ENCODE peak calls at places on chromosomes 2 and 18, in five cellular contexts. One of them, this sample, is unnamed.
A peak's percentile ranks its signal among the peaks of the same experiment; 100 is the strongest.

GRCh38 chr18:58292675-58293074 is 248.6 kb downstream of the NEDD4L start:
- DNase-seq in H9: no peak
- DNase-seq in neuronal stem cell: no peak
- DNase-seq in IMR-90: no peak
- DNase-seq in mesendoderm: no peak
- DNase-seq in this sample: no peak

GRCh38 chr18:48455555-48456478 is 46.6 kb upstream of the ZBTB7C start:
- DNase-seq in H9: no peak
- DNase-seq in neuronal stem cell: no peak
- DNase-seq in IMR-90: peak; percentile 89
- DNase-seq in mesendoderm: no peak
- DNase-seq in this sample: peak; percentile 92

GRCh38 chr18:79698668-79699335 is 19.2 kb downstream of the CTDP1 start:
- DNase-seq in H9: no peak
- DNase-seq in neuronal stem cell: no peak
- DNase-seq in IMR-90: peak; percentile 84
- DNase-seq in mesendoderm: no peak
- DNase-seq in this sample: peak; percentile 80

GRCh38 chr18:62883937-62884735 is 168.8 kb downstream of the PHLPP1 start:
- DNase-seq in H9: no peak
- DNase-seq in neuronal stem cell: no peak
- DNase-seq in IMR-90: no peak
- DNase-seq in mesendoderm: no peak
- DNase-seq in this sample: no peak

GRCh38 chr18:45156941-45157340 is 458.3 kb upstream of the SLC14A2 start:
- DNase-seq in H9: no peak
- DNase-seq in neuronal stem cell: no peak
- DNase-seq in IMR-90: peak; percentile 28
- DNase-seq in mesendoderm: no peak
- DNase-seq in this sample: peak; percentile 28

GRCh38 chr2:17815466-17816184 is 635 bp upstream of the MSGN1 start:
- DNase-seq in H9: peak; percentile 36
- DNase-seq in neuronal stem cell: no peak
- DNase-seq in IMR-90: no peak
- DNase-seq in mesendoderm: peak; percentile 32
- DNase-seq in this sample: no peak

GRCh38 chr18:63951302-63951705 is 2.2 kb downstream of the HMSD start:
- DNase-seq in H9: no peak
- DNase-seq in neuronal stem cell: no peak
- DNase-seq in IMR-90: peak; percentile 34
- DNase-seq in mesendoderm: no peak
- DNase-seq in this sample: peak; percentile 50

GRCh38 chr2:130382313-130382917 is 26.6 kb downstream of the PTPN18 start:
- DNase-seq in H9: no peak
- DNase-seq in neuronal stem cell: no peak
- DNase-seq in IMR-90: no peak
- DNase-seq in mesendoderm: no peak
- DNase-seq in this sample: no peak

GRCh38 chr2:9037176-9037575 is 33.7 kb upstream of the MBOAT2 start:
- DNase-seq in H9: no peak
- DNase-seq in neuronal stem cell: no peak
- DNase-seq in IMR-90: peak; percentile 22
- DNase-seq in mesendoderm: no peak
- DNase-seq in this sample: no peak

GRCh38 chr2:146917430-146918037 is 927.3 kb upstream of the ACVR2A start:
- DNase-seq in H9: no peak
- DNase-seq in neuronal stem cell: no peak
- DNase-seq in IMR-90: no peak
- DNase-seq in mesendoderm: no peak
- DNase-seq in this sample: no peak

GRCh38 chr2:172462393-172463381 is 35.3 kb downstream of the ITGA6 start:
- DNase-seq in H9: no peak
- DNase-seq in neuronal stem cell: no peak
- DNase-seq in IMR-90: no peak
- DNase-seq in mesendoderm: no peak
- DNase-seq in this sample: no peak

GRCh38 chr2:152354069-152354755 is 19.2 kb downstream of the FMNL2 start:
- DNase-seq in H9: no peak
- DNase-seq in neuronal stem cell: no peak
- DNase-seq in IMR-90: no peak
- DNase-seq in mesendoderm: no peak
- DNase-seq in this sample: no peak

GRCh38 chr18:48124857-48125626 is 194.6 kb upstream of the SMAD2 start:
- DNase-seq in H9: no peak
- DNase-seq in neuronal stem cell: no peak
- DNase-seq in IMR-90: no peak
- DNase-seq in mesendoderm: no peak
- DNase-seq in this sample: no peak

GRCh38 chr18:79611040-79611681 is 68.4 kb upstream of the CTDP1 start:
- DNase-seq in H9: no peak
- DNase-seq in neuronal stem cell: no peak
- DNase-seq in IMR-90: peak; percentile 92
- DNase-seq in mesendoderm: peak; percentile 98
- DNase-seq in this sample: peak; percentile 75

GRCh38 chr2:238929242-238930081 is 81.6 kb downstream of the TWIST2 start:
- DNase-seq in H9: peak; percentile 22
- DNase-seq in neuronal stem cell: no peak
- DNase-seq in IMR-90: peak; percentile 30
- DNase-seq in mesendoderm: no peak
- DNase-seq in this sample: no peak

GRCh38 chr18:62875320-62875719 is 160.0 kb downstream of the PHLPP1 start:
- DNase-seq in H9: no peak
- DNase-seq in neuronal stem cell: no peak
- DNase-seq in IMR-90: no peak
- DNase-seq in mesendoderm: no peak
- DNase-seq in this sample: no peak

DNA sequence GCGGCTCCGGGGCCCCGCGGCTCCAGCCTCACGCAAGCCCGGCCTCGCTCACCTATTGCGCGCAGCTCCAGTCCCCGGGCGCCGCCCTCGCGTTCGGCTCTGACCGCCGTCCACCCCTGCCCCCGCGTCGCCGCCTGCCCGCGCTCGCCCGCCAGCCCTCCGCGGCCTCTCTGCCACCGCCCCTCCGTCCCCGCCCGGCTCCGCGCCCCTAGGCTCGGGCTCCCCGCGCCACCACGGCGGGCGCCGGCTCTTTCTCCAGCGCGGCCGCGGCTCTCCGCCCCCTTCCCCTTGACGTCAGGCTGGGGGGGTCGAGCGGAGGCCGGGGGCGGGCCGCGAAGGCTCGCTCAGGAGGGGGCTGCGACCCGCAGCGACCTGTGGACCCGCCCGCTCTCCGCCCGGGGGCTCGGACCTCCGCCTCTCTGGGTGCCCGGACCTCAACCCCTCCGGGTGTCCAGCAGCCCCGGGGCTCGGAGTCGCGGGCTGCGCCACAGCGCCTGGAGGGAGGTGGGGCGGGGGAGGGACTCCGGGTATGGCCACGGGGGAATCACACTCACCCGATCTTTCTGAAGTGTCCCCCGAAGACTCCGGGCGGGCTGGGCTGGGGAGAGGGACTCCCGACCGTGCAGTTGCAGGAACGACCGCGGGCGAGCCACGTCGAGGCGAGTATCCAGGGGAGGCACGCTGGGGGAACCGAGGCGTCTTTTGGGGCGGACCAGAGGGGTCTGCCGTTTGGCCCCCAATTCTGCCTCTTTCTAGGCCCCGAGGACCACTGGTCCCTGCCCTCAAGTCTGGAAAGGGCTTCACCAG is at the start of gene SEMA4C:
- DNase-seq in H9: no peak
- DNase-seq in neuronal stem cell: no peak
- DNase-seq in IMR-90: no peak
- DNase-seq in mesendoderm: peak; percentile 57
- DNase-seq in this sample: peak; percentile 48
- H4K8ac ChIP-seq in H9: no peak within 1 kb of the TSS
- H4K8ac ChIP-seq in neuronal stem cell: peak within 1 kb of the TSS; percentile 77
- H4K8ac ChIP-seq in IMR-90: peak within 1 kb of the TSS; percentile 52
- H4K8ac ChIP-seq in mesendoderm: peak within 1 kb of the TSS; percentile 89
- H4K8ac ChIP-seq in this sample: peak within 1 kb of the TSS; percentile 90

GRCh38 chr2:57720728-57721627 is 325.6 kb upstream of the VRK2 start:
- DNase-seq in H9: peak; percentile 71
- DNase-seq in neuronal stem cell: peak; percentile 69
- DNase-seq in IMR-90: peak; percentile 52
- DNase-seq in mesendoderm: peak; percentile 87
- DNase-seq in this sample: peak; percentile 69
- H3K27ac ChIP-seq in H9: no peak overlapping the region
- H3K27ac ChIP-seq in neuronal stem cell: no peak overlapping the region
- H3K27ac ChIP-seq in IMR-90: no peak overlapping the region
- H3K27ac ChIP-seq in mesendoderm: no peak overlapping the region
- H3K27ac ChIP-seq in this sample: peak overlapping the region; percentile 81

DNA sequence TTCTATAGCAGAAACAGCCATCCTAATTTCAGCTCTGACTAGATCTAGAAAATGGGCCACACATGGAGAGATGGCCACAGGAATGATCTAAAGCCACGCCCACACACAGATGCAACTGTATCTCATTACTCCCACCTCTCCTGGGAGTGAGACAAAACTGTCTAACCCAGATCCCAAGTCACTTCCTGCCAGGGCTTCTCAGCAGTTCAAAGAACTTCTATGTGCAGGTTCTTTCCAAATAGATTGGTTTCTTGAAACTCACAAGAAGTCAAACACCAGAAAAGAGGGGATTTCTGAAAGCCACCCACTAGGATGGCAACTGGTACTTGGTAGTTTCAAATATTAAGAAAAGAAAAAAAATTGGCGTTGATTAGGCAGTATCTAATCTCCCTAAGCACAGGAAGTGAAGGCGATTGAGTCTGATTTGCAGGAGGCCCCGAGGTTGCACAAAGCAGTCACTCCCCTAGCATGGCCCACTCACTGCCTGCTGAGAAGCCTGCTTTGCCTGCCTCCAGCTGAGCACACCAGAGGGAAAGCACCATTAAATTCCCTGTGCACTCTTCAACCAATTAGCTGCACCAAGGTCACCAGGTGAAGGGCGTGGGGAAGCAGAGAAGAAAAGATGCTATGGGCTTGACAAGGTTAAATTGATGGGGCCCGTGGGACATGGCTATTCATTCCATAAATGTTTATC is 51.1 kb downstream of the PAPOLG start:
- DNase-seq in H9: no peak
- DNase-seq in neuronal stem cell: no peak
- DNase-seq in IMR-90: peak; percentile 77
- DNase-seq in mesendoderm: peak; percentile 79
- DNase-seq in this sample: peak; percentile 10
- H2AK5ac ChIP-seq in H9: no peak overlapping the region
- H2AK5ac ChIP-seq in neuronal stem cell: no peak overlapping the region
- H2AK5ac ChIP-seq in IMR-90: no peak overlapping the region
- H2AK5ac ChIP-seq in mesendoderm: no peak overlapping the region
- H2AK5ac ChIP-seq in this sample: no peak overlapping the region

GRCh38 chr2:30433902-30434301 is 13.1 kb upstream of the LCLAT1 start:
- DNase-seq in H9: no peak
- DNase-seq in neuronal stem cell: no peak
- DNase-seq in IMR-90: no peak
- DNase-seq in mesendoderm: peak; percentile 36
- DNase-seq in this sample: no peak
- H4K8ac ChIP-seq in H9: no peak overlapping the region
- H4K8ac ChIP-seq in neuronal stem cell: no peak overlapping the region
- H4K8ac ChIP-seq in IMR-90: no peak overlapping the region
- H4K8ac ChIP-seq in mesendoderm: no peak overlapping the region
- H4K8ac ChIP-seq in this sample: no peak overlapping the region

GRCh38 chr18:67305466-67305865 is 211.1 kb downstream of the DSEL start:
- DNase-seq in H9: no peak
- DNase-seq in neuronal stem cell: no peak
- DNase-seq in IMR-90: no peak
- DNase-seq in mesendoderm: no peak
- DNase-seq in this sample: no peak
- H3K27ac ChIP-seq in H9: no peak overlapping the region
- H3K27ac ChIP-seq in neuronal stem cell: no peak overlapping the region
- H3K27ac ChIP-seq in IMR-90: no peak overlapping the region
- H3K27ac ChIP-seq in mesendoderm: no peak overlapping the region
- H3K27ac ChIP-seq in this sample: no peak overlapping the region

DNA sequence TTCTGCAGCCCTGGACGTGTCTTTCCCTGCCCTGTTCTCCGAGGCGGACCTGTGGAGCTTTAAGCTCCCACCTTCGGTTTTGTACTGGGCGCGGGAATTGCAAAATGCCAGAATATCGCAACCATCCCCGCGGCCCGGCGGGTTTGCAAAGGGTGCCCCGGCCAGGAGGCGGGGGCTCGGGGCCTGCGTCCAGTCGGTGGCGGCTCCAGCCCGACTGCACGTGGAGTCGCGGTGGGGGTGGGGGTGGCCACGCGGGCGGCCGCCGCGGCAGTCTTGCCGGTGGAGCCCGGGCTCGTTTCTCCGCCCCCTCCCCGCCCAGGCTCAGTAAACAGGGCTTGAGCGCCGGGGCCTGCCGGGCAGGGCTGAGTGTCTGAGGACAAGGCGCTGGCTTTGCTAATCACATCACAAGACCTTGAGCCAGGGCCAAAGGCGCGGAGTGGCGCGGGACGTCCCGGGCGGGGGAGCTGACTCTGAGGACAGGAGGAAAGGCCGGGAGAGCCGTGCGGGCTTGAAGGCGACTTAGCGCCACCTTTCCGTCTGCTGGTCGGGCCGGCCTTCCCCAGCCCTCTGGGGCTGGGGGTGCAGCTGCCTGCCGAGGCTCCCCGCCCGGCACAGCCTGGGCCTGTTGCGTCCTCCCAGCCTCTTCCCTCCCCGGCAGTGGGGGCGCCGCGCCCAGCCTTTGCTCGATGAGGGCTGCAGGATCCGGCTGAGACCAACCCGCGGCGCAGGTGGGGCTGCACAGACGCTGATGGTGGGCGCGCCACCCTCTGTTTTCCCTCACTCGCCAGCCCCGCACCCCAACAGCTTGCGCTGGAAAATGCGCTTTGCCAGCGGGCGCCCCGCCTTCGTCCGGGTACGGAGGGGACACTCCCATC is 786 bp upstream of the ZFP36L2 start:
- DNase-seq in H9: peak; percentile 77
- DNase-seq in neuronal stem cell: peak; percentile 81
- DNase-seq in IMR-90: peak; percentile 68
- DNase-seq in mesendoderm: peak; percentile 93
- DNase-seq in this sample: peak; percentile 93
- H2AK5ac ChIP-seq in H9: no peak overlapping the region
- H2AK5ac ChIP-seq in neuronal stem cell: peak overlapping the region; percentile 1
- H2AK5ac ChIP-seq in IMR-90: peak overlapping the region; percentile 83
- H2AK5ac ChIP-seq in mesendoderm: no peak overlapping the region
- H2AK5ac ChIP-seq in this sample: peak overlapping the region; percentile 69

GRCh38 chr2:169798718-169799495 is at the start of gene SSB:
- DNase-seq in H9: peak; percentile 93
- DNase-seq in neuronal stem cell: peak; percentile 83
- DNase-seq in IMR-90: peak; percentile 89
- DNase-seq in mesendoderm: peak; percentile 96
- DNase-seq in this sample: peak; percentile 92
- H4K8ac ChIP-seq in H9: no peak within 1 kb of the TSS
- H4K8ac ChIP-seq in neuronal stem cell: no peak within 1 kb of the TSS
- H4K8ac ChIP-seq in IMR-90: peak within 1 kb of the TSS; percentile 96
- H4K8ac ChIP-seq in mesendoderm: no peak within 1 kb of the TSS
- H4K8ac ChIP-seq in this sample: peak within 1 kb of the TSS; percentile 45

GRCh38 chr2:237689569-237690131 is 62.3 kb downstream of the LRRFIP1 start:
- DNase-seq in H9: no peak
- DNase-seq in neuronal stem cell: no peak
- DNase-seq in IMR-90: no peak
- DNase-seq in mesendoderm: no peak
- DNase-seq in this sample: no peak
- H3K27ac ChIP-seq in H9: no peak overlapping the region
- H3K27ac ChIP-seq in neuronal stem cell: no peak overlapping the region
- H3K27ac ChIP-seq in IMR-90: no peak overlapping the region
- H3K27ac ChIP-seq in mesendoderm: no peak overlapping the region
- H3K27ac ChIP-seq in this sample: no peak overlapping the region

GRCh38 chr2:96305091-96305978 is at the start of gene SNRNP200:
- DNase-seq in H9: peak; percentile 86
- DNase-seq in neuronal stem cell: peak; percentile 80
- DNase-seq in IMR-90: peak; percentile 72
- DNase-seq in mesendoderm: peak; percentile 91
- DNase-seq in this sample: peak; percentile 87
- H2AK5ac ChIP-seq in H9: no peak within 1 kb of the TSS
- H2AK5ac ChIP-seq in neuronal stem cell: peak within 1 kb of the TSS; percentile 67
- H2AK5ac ChIP-seq in IMR-90: peak within 1 kb of the TSS; percentile 79
- H2AK5ac ChIP-seq in mesendoderm: peak within 1 kb of the TSS; percentile 5
- H2AK5ac ChIP-seq in this sample: peak within 1 kb of the TSS; percentile 66

This sample was measured in mesenchymal stem cell.